ENCODE peak calls at places on chromosomes 1 and 21, in eight cellular contexts. R is nephron progenitor cell, F is heart left ventricle, W is mesothelial cell of epicardium, Z is IMR-90, U is fibroblast of lung, O is kidney, C is A673. I is an unnamed sample.
A peak's percentile ranks its signal among the peaks of the same experiment; 100 is the strongest.

GRCh38 chr1:205150651-205151428 is 29.1 kb upstream of the RBBP5 start:
- DNase-seq in R (no peak), F (no peak), W (no peak), Z (peak; percentile 66), U (no peak), O (no peak), C (no peak), I (no peak)

GRCh38 chr1:66253330-66253921 is 280.5 kb upstream of the SGIP1 start:
- DNase-seq in R (no peak), F (no peak), W (no peak), Z (peak; percentile 85), U (peak; percentile 82), O (no peak), C (peak; percentile 82), I (peak; percentile 65)

GRCh38 chr1:212513586-212513985 is 80.9 kb downstream of the NENF start:
- DNase-seq in R (no peak), F (no peak), W (no peak), Z (no peak), U (no peak), O (no peak), C (peak; percentile 21), I (no peak)

GRCh38 chr1:15916916-15917315 is 59.0 kb downstream of the ZBTB17 start:
- DNase-seq in R (no peak), F (no peak), W (no peak), Z (no peak), U (no peak), O (no peak), C (peak; percentile 27), I (no peak)

GRCh38 chr21:28294046-28294445 is 698.6 kb downstream of the LTN1 start:
- DNase-seq in R (no peak), F (no peak), W (no peak), Z (peak; percentile 72), U (peak; percentile 42), O (no peak), C (no peak), I (no peak)

GRCh38 chr1:220902916-220903315 is 23.7 kb downstream of the HLX start:
- DNase-seq in R (no peak), F (no peak), W (no peak), Z (peak; percentile 25), U (no peak), O (no peak), C (no peak), I (no peak)

GRCh38 chr1:111960971-111961370 is 28.5 kb downstream of the KCND3 start:
- DNase-seq in R (no peak), F (peak; percentile 47), W (no peak), Z (no peak), U (no peak), O (no peak), C (no peak), I (no peak)

GRCh38 chr1:147171399-147172167 is 687 bp downstream of the PRKAB2 start:
- DNase-seq in R (no peak), F (no peak), W (no peak), Z (no peak), U (peak; percentile 12), O (no peak), C (peak; percentile 23), I (no peak)

GRCh38 chr1:228463559-228464455 is 23.4 kb upstream of the RNF187 start:
- DNase-seq in R (peak; percentile 64), F (peak; percentile 29), W (no peak), Z (peak; percentile 4), U (peak; percentile 34), O (peak; percentile 79), C (peak; percentile 33), I (no peak)

GRCh38 chr1:39754026-39754569 is 15.4 kb downstream of the PPIE start:
- DNase-seq in R (no peak), F (no peak), W (no peak), Z (peak; percentile 61), U (peak; percentile 67), O (no peak), C (no peak), I (no peak)

GRCh38 chr1:7670334-7671145 is 100.6 kb upstream of the VAMP3 start:
- DNase-seq in R (no peak), F (peak; percentile 63), W (no peak), Z (no peak), U (no peak), O (no peak), C (no peak), I (no peak)

GRCh38 chr1:90154711-90155110 is 159.8 kb downstream of the ZNF326 start:
- DNase-seq in R (no peak), F (no peak), W (no peak), Z (no peak), U (no peak), O (no peak), C (no peak), I (no peak)

GRCh38 chr1:90144820-90145219 is 149.9 kb downstream of the ZNF326 start:
- DNase-seq in R (no peak), F (no peak), W (no peak), Z (no peak), U (no peak), O (no peak), C (peak; percentile 45), I (no peak)

GRCh38 chr1:90147093-90147492 is 152.2 kb downstream of the ZNF326 start:
- DNase-seq in R (no peak), F (no peak), W (no peak), Z (no peak), U (no peak), O (no peak), C (no peak), I (no peak)

GRCh38 chr1:90143522-90144050 is 148.7 kb downstream of the ZNF326 start:
- DNase-seq in R (no peak), F (no peak), W (no peak), Z (no peak), U (no peak), O (no peak), C (peak; percentile 65), I (no peak)

DNA sequence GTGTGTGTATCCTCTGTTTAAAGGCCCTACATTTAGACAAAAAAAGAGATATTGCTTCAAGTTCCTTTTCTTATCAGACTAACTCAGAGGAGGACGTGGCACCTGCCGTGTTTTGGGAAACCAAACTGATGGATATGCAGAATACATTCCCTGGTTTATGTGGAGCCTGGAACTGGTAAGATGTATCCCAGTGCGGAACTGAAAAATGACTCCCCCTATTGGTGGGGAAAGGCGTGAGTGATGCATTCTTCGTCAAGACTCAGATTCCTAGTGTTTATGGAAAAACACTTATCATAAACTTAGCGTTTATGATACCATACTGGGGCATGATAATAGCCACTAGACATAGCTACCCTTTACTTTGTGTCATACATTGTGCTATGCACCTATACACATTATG is 154.2 kb downstream of the ZNF326 start:
- DNase-seq in R (no peak), F (no peak), W (no peak), Z (no peak), U (no peak), O (no peak), C (no peak), I (no peak)
- TF ChIP-seq CTCF in R (no peak), F (no peak), W (no peak), Z (no peak), U (no peak), O (no peak), C (peak; percentile 47), I (no peak)

GRCh38 chr21:45873866-45874265 is 107.7 kb upstream of the COL6A1 start:
- DNase-seq in R (no peak), F (no peak), W (no peak), Z (no peak), U (no peak), O (peak; percentile 35), C (no peak), I (no peak)
- TF ChIP-seq CTCF in R (no peak), F (no peak), W (no peak), Z (no peak), U (no peak), O (no peak), C (no peak), I (no peak)

GRCh38 chr1:113928129-113928949 is 785 bp upstream of the HIPK1 start:
- DNase-seq in R (no peak), F (no peak), W (no peak), Z (peak; percentile 35), U (no peak), O (no peak), C (no peak), I (no peak)

GRCh38 chr1:113930499-113931161 is 1.5 kb downstream of the HIPK1 start:
- DNase-seq in R (peak; percentile 11), F (no peak), W (no peak), Z (peak; percentile 83), U (peak; percentile 57), O (no peak), C (peak; percentile 44), I (no peak)

GRCh38 chr1:113931456-113931855 is 2.3 kb downstream of the HIPK1 start:
- DNase-seq in R (no peak), F (no peak), W (no peak), Z (peak; percentile 83), U (peak; percentile 78), O (no peak), C (no peak), I (no peak)

GRCh38 chr1:113928950-113929749 is at the start of gene HIPK1:
- DNase-seq in R (peak; percentile 95), F (peak; percentile 96), W (peak; percentile 87), Z (peak; percentile 82), U (peak; percentile 82), O (peak; percentile 97), C (peak; percentile 95), I (peak; percentile 52)

GRCh38 chr1:113929750-113930498 is 800 bp downstream of the HIPK1 start:
- DNase-seq in R (no peak), F (peak; percentile 49), W (peak; percentile 50), Z (peak; percentile 17), U (peak; percentile 12), O (peak; percentile 85), C (peak; percentile 60), I (no peak)
- TF ChIP-seq CTCF in R (no peak), F (no peak), W (no peak), Z (no peak), U (peak; percentile 6), O (no peak), C (peak; percentile 26), I (no peak)

DNA sequence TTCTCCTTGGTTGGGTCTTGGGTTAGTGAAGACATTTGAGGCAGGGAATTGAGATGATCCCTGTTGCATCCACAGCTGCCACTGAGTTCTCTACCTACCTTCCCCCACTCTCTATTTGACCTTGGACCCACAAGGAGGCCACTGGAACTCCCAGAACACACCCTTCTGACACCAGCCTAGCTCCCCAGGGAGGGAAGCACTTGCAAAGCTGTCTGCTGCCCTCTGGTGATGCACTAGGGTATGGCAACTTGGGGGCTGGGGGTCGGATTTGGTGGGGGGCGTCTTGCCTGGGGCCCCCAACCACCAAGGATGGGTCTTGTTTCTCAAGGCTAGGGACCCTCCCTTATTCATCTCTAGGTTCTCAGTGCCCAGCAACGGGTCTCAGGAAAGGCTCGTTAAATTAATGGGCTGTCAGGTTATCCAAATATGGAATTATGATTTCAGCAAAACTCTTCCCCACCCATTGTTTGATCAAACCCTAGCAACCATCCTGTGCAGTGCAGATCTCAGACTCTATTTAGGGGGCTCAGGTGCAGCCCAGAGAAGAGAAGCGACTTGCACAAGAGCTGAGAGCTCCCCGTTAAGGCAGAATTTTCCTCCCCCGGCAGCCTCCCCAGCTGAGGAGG is 177.8 kb upstream of the KLHDC7A start:
- DNase-seq in R (peak; percentile 56), F (no peak), W (no peak), Z (no peak), U (no peak), O (no peak), C (peak; percentile 46), I (no peak)
- TF ChIP-seq CTCF in R (peak; percentile 54), F (peak; percentile 24), W (peak; percentile 33), Z (no peak), U (no peak), O (peak; percentile 29), C (peak; percentile 79), I (peak; percentile 17)